ENCODE peak calls at places on chromosomes 4 and X, in seven cellular contexts. N is WERI-Rb-1, W is sigmoid colon, X is fibroblast of the aortic adventitia, Z is brain microvascular endothelial cell, H is tibial artery, C is AG10803. L is an unnamed sample.

GRCh38 chrX:33138677-33139249 is 72.6 kb downstream of the DMD start:
- DNase-seq in N (no peak), W (no peak), X (peak), Z (peak), H (no peak), C (no peak), L (no peak)

GRCh38 chrX:24259544-24260240 is 54.2 kb downstream of the SUPT20HL2 start:
- DNase-seq in N (peak), W (peak), X (peak), Z (peak), H (no peak), C (peak), L (peak)

GRCh38 chr4:153651041-153651960 is 32.8 kb upstream of the TLR2 start:
- DNase-seq in N (no peak), W (peak), X (no peak), Z (peak), H (no peak), C (no peak), L (peak)

GRCh38 chr4:99966692-99967091 is 16.6 kb upstream of the H2AZ1 start:
- DNase-seq in N (no peak), W (no peak), X (no peak), Z (no peak), H (no peak), C (no peak), L (no peak)

GRCh38 chr4:94448815-94449375 is 2.8 kb upstream of the PDLIM5 start:
- DNase-seq in N (no peak), W (no peak), X (no peak), Z (no peak), H (no peak), C (no peak), L (no peak)

GRCh38 chr4:153490985-153491483 is 24.9 kb downstream of the TMEM131L start:
- DNase-seq in N (no peak), W (no peak), X (no peak), Z (no peak), H (no peak), C (no peak), L (no peak)

GRCh38 chrX:100926453-100926852 is 2.3 kb downstream of the XKRX start:
- DNase-seq in N (no peak), W (no peak), X (no peak), Z (no peak), H (no peak), C (no peak), L (no peak)

GRCh38 chr4:116878280-116878679 is 207.1 kb downstream of the TRAM1L1 start:
- DNase-seq in N (no peak), W (no peak), X (no peak), Z (no peak), H (no peak), C (no peak), L (no peak)

GRCh38 chrX:132957211-132958085 is 981 bp downstream of the HS6ST2 start:
- DNase-seq in N (no peak), W (no peak), X (no peak), Z (no peak), H (no peak), C (no peak), L (peak)

GRCh38 chrX:132217203-132218073 is 1.8 kb downstream of the RAP2C start:
- DNase-seq in N (peak), W (peak), X (peak), Z (peak), H (peak), C (peak), L (peak)

GRCh38 chr4:27692868-27693634 is 832.4 kb downstream of the STIM2 start:
- DNase-seq in N (no peak), W (no peak), X (no peak), Z (no peak), H (no peak), C (no peak), L (no peak)

GRCh38 chrX:152733261-152733975 is at the start of the genes CSAG1 and MAGEA12:
- DNase-seq in N (no peak), W (no peak), X (no peak), Z (no peak), H (no peak), C (no peak), L (no peak)

GRCh38 chr4:105683038-105683437 is 25.5 kb downstream of the INTS12 start:
- DNase-seq in N (no peak), W (no peak), X (no peak), Z (no peak), H (no peak), C (no peak), L (no peak)

GRCh38 chr4:56086073-56086521 is 137.4 kb downstream of the CEP135 start:
- DNase-seq in N (no peak), W (no peak), X (no peak), Z (no peak), H (no peak), C (no peak), L (no peak)

GRCh38 chr4:105930696-105931095 is 35.4 kb downstream of the NPNT start:
- DNase-seq in N (no peak), W (no peak), X (no peak), Z (no peak), H (no peak), C (no peak), L (no peak)

GRCh38 chrX:68941385-68941952 is 112.6 kb downstream of the EFNB1 start:
- DNase-seq in N (no peak), W (peak), X (peak), Z (no peak), H (no peak), C (no peak), L (no peak)

GRCh38 chr4:1463088-1463926 is 57.1 kb upstream of the NKX1-1 start:
- DNase-seq in N (peak), W (no peak), X (peak), Z (peak), H (peak), C (peak), L (no peak)

GRCh38 chrX:100445593-100445992 is 35.5 kb upstream of the PCDH19 start:
- DNase-seq in N (no peak), W (no peak), X (no peak), Z (no peak), H (no peak), C (no peak), L (no peak)

GRCh38 chr4:134202557-134202956 is 968 bp upstream of the PABPC4L start:
- DNase-seq in N (no peak), W (no peak), X (no peak), Z (no peak), H (no peak), C (no peak), L (no peak)

GRCh38 chr4:154559141-154559841 is 3.5 kb upstream of the FGB start:
- DNase-seq in N (peak), W (no peak), X (peak), Z (peak), H (no peak), C (peak), L (peak)

GRCh38 chr4:77052352-77052751 is 23.4 kb downstream of the CCNI start:
- DNase-seq in N (peak), W (no peak), X (peak), Z (peak), H (no peak), C (peak), L (peak)

GRCh38 chrX:99184153-99184552 is 1225.9 kb downstream of the PCDH19 start:
- DNase-seq in N (no peak), W (no peak), X (no peak), Z (no peak), H (no peak), C (no peak), L (no peak)

GRCh38 chrX:138018145-138018799 is 452.3 kb downstream of the ZIC3 start:
- DNase-seq in N (no peak), W (no peak), X (no peak), Z (no peak), H (no peak), C (no peak), L (no peak)

GRCh38 chrX:117707948-117708743 is 408.5 kb downstream of the KLHL13 start:
- DNase-seq in N (no peak), W (no peak), X (no peak), Z (no peak), H (no peak), C (no peak), L (no peak)

DNA sequence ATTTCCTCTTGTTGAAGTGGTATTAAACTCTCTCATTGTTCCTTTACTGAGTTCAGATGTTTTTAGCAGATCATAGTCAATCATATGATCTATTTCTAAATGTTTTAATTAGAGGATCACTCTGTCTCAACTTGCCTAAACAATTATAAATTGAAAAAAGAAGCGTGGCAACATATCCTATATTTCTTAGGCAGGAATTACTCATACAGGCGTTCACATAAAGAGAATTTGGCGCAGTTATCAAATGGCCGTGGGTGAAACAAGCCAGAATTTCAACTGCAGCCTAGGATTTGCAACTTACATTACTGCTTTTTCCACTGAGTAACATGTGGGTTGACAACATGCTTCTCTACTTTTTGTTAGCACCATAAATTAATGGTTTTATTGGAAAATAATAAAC is 141.3 kb downstream of the CPE start:
- DNase-seq in N (no peak), W (no peak), X (no peak), Z (no peak), H (no peak), C (no peak), L (no peak)
- TF ChIP-seq CTCF in N (no peak), W (no peak), X (no peak), Z (no peak), H (no peak), C (no peak), L (no peak)

GRCh38 chr4:25421819-25422511 is 44.9 kb downstream of the ANAPC4 start:
- DNase-seq in N (no peak), W (no peak), X (no peak), Z (no peak), H (no peak), C (no peak), L (no peak)
- TF ChIP-seq CTCF in N (no peak), W (no peak), X (no peak), Z (no peak), H (no peak), C (no peak), L (no peak)

GRCh38 chr4:40976343-40976742 is 226.6 kb downstream of the NSUN7 start:
- DNase-seq in N (peak), W (no peak), X (peak), Z (no peak), H (no peak), C (peak), L (peak)

GRCh38 chr4:40986375-40986774 is 228.0 kb downstream of the APBB2 start:
- DNase-seq in N (no peak), W (no peak), X (no peak), Z (no peak), H (no peak), C (peak), L (no peak)

GRCh38 chr4:40984051-40984450 is 230.3 kb downstream of the APBB2 start:
- DNase-seq in N (no peak), W (peak), X (no peak), Z (no peak), H (no peak), C (peak), L (no peak)

GRCh38 chr4:40978548-40978947 is 228.8 kb downstream of the NSUN7 start:
- DNase-seq in N (no peak), W (no peak), X (no peak), Z (no peak), H (no peak), C (no peak), L (no peak)

DNA sequence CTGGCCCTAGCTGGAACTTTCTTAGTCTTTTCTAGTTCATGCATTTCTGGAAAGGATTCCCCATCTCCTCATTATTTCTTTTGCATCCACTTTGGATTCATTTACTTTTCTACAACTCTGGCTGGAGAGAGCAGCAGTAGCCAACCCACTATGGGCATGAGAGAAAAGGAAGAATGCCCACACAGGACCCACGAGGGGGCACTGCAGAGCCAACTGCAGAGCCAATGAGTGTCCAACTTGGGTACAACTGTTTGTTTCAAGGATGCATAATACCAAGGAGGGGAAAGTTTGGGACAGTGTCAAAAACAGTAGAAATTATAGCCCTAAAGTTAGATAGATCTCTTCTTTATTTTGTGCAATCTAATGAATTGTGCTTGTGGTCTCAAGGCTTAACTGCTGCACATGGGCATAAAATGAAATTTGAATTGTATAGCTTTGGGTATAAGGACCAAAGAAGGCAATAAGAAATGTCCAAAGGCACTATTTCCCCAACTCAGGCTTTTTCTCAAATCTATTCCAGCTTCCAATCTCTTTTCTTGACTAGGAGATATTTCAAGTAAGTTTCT is 230.6 kb downstream of the NSUN7 start:
- DNase-seq in N (no peak), W (no peak), X (peak), Z (no peak), H (no peak), C (peak), L (no peak)
- TF ChIP-seq CTCF in N (peak), W (no peak), X (peak), Z (peak), H (peak), C (peak), L (peak)

GRCh38 chr4:4750187-4750586 is 109.3 kb upstream of the MSX1 start:
- DNase-seq in N (no peak), W (no peak), X (no peak), Z (no peak), H (no peak), C (no peak), L (no peak)

GRCh38 chr4:4752025-4752424 is 107.4 kb upstream of the MSX1 start:
- DNase-seq in N (no peak), W (no peak), X (no peak), Z (no peak), H (no peak), C (no peak), L (no peak)

DNA sequence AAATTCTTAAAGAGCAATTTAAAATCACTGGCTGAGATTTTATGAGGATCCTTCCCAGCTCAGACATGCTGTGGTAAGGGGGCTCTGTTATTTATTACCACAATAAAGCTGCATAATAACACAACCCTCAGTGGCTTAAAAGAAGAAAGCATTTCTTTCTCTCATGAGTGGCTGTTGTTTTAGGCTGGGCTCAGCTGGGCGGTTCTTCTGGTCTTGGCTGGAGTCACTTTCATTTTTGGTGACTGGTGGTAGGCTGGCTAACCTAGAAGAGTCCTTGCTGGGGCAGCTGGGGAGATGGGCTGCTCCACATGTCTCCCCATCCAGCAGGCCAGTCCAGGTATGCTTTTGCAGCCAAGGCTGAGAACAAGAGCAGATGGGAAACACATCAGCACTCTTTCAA is 113.0 kb upstream of the MSX1 start:
- DNase-seq in N (no peak), W (no peak), X (no peak), Z (no peak), H (no peak), C (no peak), L (no peak)
- TF ChIP-seq CTCF in N (no peak), W (no peak), X (no peak), Z (no peak), H (no peak), C (no peak), L (no peak)

GRCh38 chr4:163249042-163249441 is 82.4 kb upstream of the NAF1 start:
- DNase-seq in N (no peak), W (no peak), X (no peak), Z (no peak), H (no peak), C (no peak), L (no peak)

GRCh38 chr4:163256680-163257343 is 75.6 kb downstream of the NPY1R start:
- DNase-seq in N (no peak), W (no peak), X (no peak), Z (no peak), H (no peak), C (no peak), L (no peak)

GRCh38 chr4:163251204-163251603 is 81.2 kb downstream of the NPY1R start:
- DNase-seq in N (no peak), W (no peak), X (no peak), Z (no peak), H (no peak), C (no peak), L (no peak)
- TF ChIP-seq CTCF in N (peak), W (no peak), X (no peak), Z (no peak), H (no peak), C (peak), L (no peak)

GRCh38 chrX:106621836-106622235 is 10.1 kb downstream of the RADX start:
- DNase-seq in N (no peak), W (no peak), X (no peak), Z (no peak), H (no peak), C (no peak), L (no peak)

GRCh38 chrX:106615041-106615440 is 3.3 kb downstream of the RADX start:
- DNase-seq in N (no peak), W (no peak), X (no peak), Z (no peak), H (no peak), C (no peak), L (no peak)

GRCh38 chrX:106619797-106620196 is 8.0 kb downstream of the RADX start:
- DNase-seq in N (no peak), W (no peak), X (peak), Z (no peak), H (no peak), C (peak), L (no peak)
- TF ChIP-seq CTCF in N (no peak), W (no peak), X (peak), Z (peak), H (no peak), C (peak), L (peak)

DNA sequence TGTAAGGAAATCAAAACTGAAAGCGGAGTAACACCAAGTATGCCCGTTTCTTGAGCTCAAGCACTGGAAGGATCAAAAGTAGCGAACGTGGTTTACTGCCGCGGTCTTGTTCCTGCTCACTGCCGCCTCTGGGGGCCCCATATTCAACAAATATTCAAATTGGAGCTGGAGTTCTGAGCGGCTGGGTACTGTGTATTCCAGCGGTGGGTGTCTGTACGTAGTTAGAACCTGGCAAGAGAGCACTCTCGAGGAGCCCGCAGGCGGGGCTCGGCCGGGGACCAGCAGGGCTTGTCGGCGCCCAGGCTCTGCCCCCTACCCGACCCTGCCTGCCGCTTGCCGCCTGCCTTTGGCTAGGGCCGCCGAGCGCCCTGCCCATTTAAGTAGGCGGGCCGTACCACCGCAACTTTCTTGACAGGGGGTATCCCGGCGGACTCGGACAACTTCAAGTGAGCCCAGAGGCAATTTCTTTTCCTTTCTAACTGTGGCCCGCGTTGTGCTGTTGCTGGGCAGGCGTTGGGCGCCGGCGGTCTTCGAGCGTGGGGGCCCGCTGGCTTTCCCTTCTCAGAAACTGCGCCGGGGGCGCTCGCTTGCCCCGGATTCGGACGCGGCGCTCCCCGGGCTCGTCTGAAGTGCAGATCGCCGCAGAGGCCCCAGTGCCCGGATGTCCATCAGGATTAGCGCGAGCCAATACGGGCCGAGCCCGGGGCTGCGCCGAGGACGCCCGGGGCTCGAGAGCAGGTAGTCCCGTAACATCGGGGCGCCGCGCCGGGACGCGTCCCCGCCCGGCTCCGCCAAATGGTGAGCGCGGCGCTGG is 71.9 kb downstream of the AFF1 start:
- DNase-seq in N (peak), W (peak), X (peak), Z (peak), H (peak), C (peak), L (peak)
- TF ChIP-seq CTCF in N (no peak), W (peak), X (peak), Z (peak), H (peak), C (peak), L (peak)